ENCODE peak calls at places on chromosome 4, in nine cellular contexts. One of them, this sample, is unnamed.

GRCh38 chr4:185479507-185479971 is 8.0 kb upstream of the CCDC110 start:
- DNase-seq in pancreas: no peak
- DNase-seq in colonic mucosa: no peak
- DNase-seq in bronchial epithelial cell: peak
- DNase-seq in progenitor cell of endocrine pancreas: no peak
- DNase-seq in heart left ventricle: no peak
- DNase-seq in MCF 10A: peak
- DNase-seq in brain microvascular endothelial cell: no peak
- DNase-seq in fibroblast of mammary gland: no peak
- DNase-seq in this sample: no peak

GRCh38 chr4:43651991-43652390 is 759.5 kb downstream of the GRXCR1 start:
- DNase-seq in brain microvascular endothelial cell: no peak
- DNase-seq in pancreas: no peak
- DNase-seq in heart left ventricle: no peak
- DNase-seq in colonic mucosa: no peak
- DNase-seq in fibroblast of mammary gland: no peak
- DNase-seq in bronchial epithelial cell: no peak
- DNase-seq in MCF 10A: no peak
- DNase-seq in progenitor cell of endocrine pancreas: no peak
- DNase-seq in this sample: no peak

GRCh38 chr4:20356565-20356964 is 104.9 kb downstream of the SLIT2 start:
- DNase-seq in pancreas: no peak
- DNase-seq in bronchial epithelial cell: no peak
- DNase-seq in progenitor cell of endocrine pancreas: no peak
- DNase-seq in fibroblast of mammary gland: no peak
- DNase-seq in brain microvascular endothelial cell: no peak
- DNase-seq in MCF 10A: no peak
- DNase-seq in heart left ventricle: no peak
- DNase-seq in colonic mucosa: no peak
- DNase-seq in this sample: no peak

GRCh38 chr4:55611358-55612059 is 19.5 kb upstream of the PDCL2 start:
- DNase-seq in bronchial epithelial cell: peak
- DNase-seq in pancreas: no peak
- DNase-seq in colonic mucosa: no peak
- DNase-seq in brain microvascular endothelial cell: no peak
- DNase-seq in heart left ventricle: no peak
- DNase-seq in progenitor cell of endocrine pancreas: no peak
- DNase-seq in MCF 10A: peak
- DNase-seq in fibroblast of mammary gland: peak
- DNase-seq in this sample: no peak

GRCh38 chr4:113645771-113646455 is 115.6 kb downstream of the CAMK2D start:
- DNase-seq in pancreas: peak
- DNase-seq in MCF 10A: peak
- DNase-seq in fibroblast of mammary gland: peak
- DNase-seq in bronchial epithelial cell: peak
- DNase-seq in colonic mucosa: peak
- DNase-seq in brain microvascular endothelial cell: peak
- DNase-seq in progenitor cell of endocrine pancreas: no peak
- DNase-seq in heart left ventricle: no peak
- DNase-seq in this sample: no peak

GRCh38 chr4:28973591-28974350 is 1746.4 kb upstream of the PCDH7 start:
- DNase-seq in progenitor cell of endocrine pancreas: no peak
- DNase-seq in pancreas: no peak
- DNase-seq in colonic mucosa: no peak
- DNase-seq in MCF 10A: peak
- DNase-seq in heart left ventricle: no peak
- DNase-seq in fibroblast of mammary gland: peak
- DNase-seq in bronchial epithelial cell: peak
- DNase-seq in brain microvascular endothelial cell: peak
- DNase-seq in this sample: no peak

GRCh38 chr4:41575207-41575606 is 37.2 kb downstream of the LIMCH1 start:
- DNase-seq in pancreas: no peak
- DNase-seq in fibroblast of mammary gland: peak
- DNase-seq in progenitor cell of endocrine pancreas: no peak
- DNase-seq in MCF 10A: peak
- DNase-seq in colonic mucosa: no peak
- DNase-seq in heart left ventricle: no peak
- DNase-seq in brain microvascular endothelial cell: no peak
- DNase-seq in bronchial epithelial cell: peak
- DNase-seq in this sample: no peak

GRCh38 chr4:12265554-12265953 is 836.9 kb upstream of the HS3ST1 start:
- DNase-seq in brain microvascular endothelial cell: no peak
- DNase-seq in heart left ventricle: no peak
- DNase-seq in fibroblast of mammary gland: no peak
- DNase-seq in MCF 10A: no peak
- DNase-seq in progenitor cell of endocrine pancreas: no peak
- DNase-seq in bronchial epithelial cell: no peak
- DNase-seq in pancreas: no peak
- DNase-seq in colonic mucosa: no peak
- DNase-seq in this sample: no peak

GRCh38 chr4:518569-519083 is 19.6 kb downstream of the PIGG start:
- DNase-seq in progenitor cell of endocrine pancreas: no peak
- DNase-seq in colonic mucosa: no peak
- DNase-seq in bronchial epithelial cell: no peak
- DNase-seq in MCF 10A: no peak
- DNase-seq in heart left ventricle: no peak
- DNase-seq in fibroblast of mammary gland: no peak
- DNase-seq in pancreas: no peak
- DNase-seq in brain microvascular endothelial cell: no peak
- DNase-seq in this sample: no peak

GRCh38 chr4:56817840-56818491 is 3.5 kb downstream of the SPINK2 start:
- DNase-seq in MCF 10A: no peak
- DNase-seq in progenitor cell of endocrine pancreas: no peak
- DNase-seq in bronchial epithelial cell: peak
- DNase-seq in brain microvascular endothelial cell: no peak
- DNase-seq in pancreas: no peak
- DNase-seq in colonic mucosa: no peak
- DNase-seq in heart left ventricle: no peak
- DNase-seq in fibroblast of mammary gland: no peak
- DNase-seq in this sample: no peak

GRCh38 chr4:84028340-84028739 is 470.8 kb downstream of the NKX6-1 start:
- DNase-seq in pancreas: no peak
- DNase-seq in fibroblast of mammary gland: no peak
- DNase-seq in progenitor cell of endocrine pancreas: no peak
- DNase-seq in heart left ventricle: no peak
- DNase-seq in bronchial epithelial cell: no peak
- DNase-seq in brain microvascular endothelial cell: peak
- DNase-seq in MCF 10A: peak
- DNase-seq in colonic mucosa: no peak
- DNase-seq in this sample: no peak

GRCh38 chr4:9898596-9899345 is 117.3 kb downstream of the DRD5 start:
- DNase-seq in heart left ventricle: no peak
- DNase-seq in fibroblast of mammary gland: peak
- DNase-seq in progenitor cell of endocrine pancreas: peak
- DNase-seq in colonic mucosa: peak
- DNase-seq in brain microvascular endothelial cell: peak
- DNase-seq in MCF 10A: peak
- DNase-seq in bronchial epithelial cell: peak
- DNase-seq in pancreas: no peak
- DNase-seq in this sample: no peak

GRCh38 chr4:109873791-109874514 is 26.0 kb downstream of the LRIT3 start:
- DNase-seq in colonic mucosa: no peak
- DNase-seq in fibroblast of mammary gland: peak
- DNase-seq in heart left ventricle: no peak
- DNase-seq in bronchial epithelial cell: peak
- DNase-seq in MCF 10A: peak
- DNase-seq in pancreas: no peak
- DNase-seq in brain microvascular endothelial cell: no peak
- DNase-seq in progenitor cell of endocrine pancreas: no peak
- DNase-seq in this sample: no peak

GRCh38 chr4:137367608-137368007 is 164.7 kb downstream of the PCDH18 start:
- DNase-seq in progenitor cell of endocrine pancreas: no peak
- DNase-seq in heart left ventricle: no peak
- DNase-seq in brain microvascular endothelial cell: no peak
- DNase-seq in colonic mucosa: no peak
- DNase-seq in bronchial epithelial cell: peak
- DNase-seq in fibroblast of mammary gland: peak
- DNase-seq in pancreas: no peak
- DNase-seq in MCF 10A: peak
- DNase-seq in this sample: no peak

GRCh38 chr4:159178147-159178541 is 75.3 kb downstream of the RAPGEF2 start:
- DNase-seq in fibroblast of mammary gland: peak
- DNase-seq in pancreas: no peak
- DNase-seq in bronchial epithelial cell: no peak
- DNase-seq in progenitor cell of endocrine pancreas: no peak
- DNase-seq in heart left ventricle: no peak
- DNase-seq in colonic mucosa: no peak
- DNase-seq in brain microvascular endothelial cell: no peak
- DNase-seq in MCF 10A: peak
- DNase-seq in this sample: no peak

GRCh38 chr4:140662082-140662869 is 93.5 kb upstream of the UCP1 start:
- DNase-seq in bronchial epithelial cell: peak
- DNase-seq in MCF 10A: peak
- DNase-seq in pancreas: no peak
- DNase-seq in heart left ventricle: no peak
- DNase-seq in brain microvascular endothelial cell: no peak
- DNase-seq in progenitor cell of endocrine pancreas: no peak
- DNase-seq in colonic mucosa: no peak
- DNase-seq in fibroblast of mammary gland: no peak
- DNase-seq in this sample: no peak

GRCh38 chr4:8647094-8647570 is 54.6 kb downstream of the CPZ start:
- DNase-seq in MCF 10A: no peak
- DNase-seq in pancreas: no peak
- DNase-seq in fibroblast of mammary gland: no peak
- DNase-seq in colonic mucosa: peak
- DNase-seq in progenitor cell of endocrine pancreas: no peak
- DNase-seq in bronchial epithelial cell: no peak
- DNase-seq in brain microvascular endothelial cell: no peak
- DNase-seq in heart left ventricle: no peak
- DNase-seq in this sample: no peak

GRCh38 chr4:95377511-95377910 is 171.3 kb downstream of the UNC5C start:
- DNase-seq in pancreas: no peak
- DNase-seq in MCF 10A: no peak
- DNase-seq in colonic mucosa: no peak
- DNase-seq in progenitor cell of endocrine pancreas: no peak
- DNase-seq in brain microvascular endothelial cell: no peak
- DNase-seq in heart left ventricle: no peak
- DNase-seq in bronchial epithelial cell: no peak
- DNase-seq in fibroblast of mammary gland: no peak
- DNase-seq in this sample: no peak

GRCh38 chr4:51890760-51891159 is 47.8 kb downstream of the DCUN1D4 start:
- DNase-seq in MCF 10A: no peak
- DNase-seq in heart left ventricle: no peak
- DNase-seq in progenitor cell of endocrine pancreas: no peak
- DNase-seq in brain microvascular endothelial cell: no peak
- DNase-seq in colonic mucosa: no peak
- DNase-seq in pancreas: no peak
- DNase-seq in fibroblast of mammary gland: no peak
- DNase-seq in bronchial epithelial cell: no peak
- DNase-seq in this sample: no peak

GRCh38 chr4:51880016-51880915 is 37.3 kb downstream of the DCUN1D4 start:
- DNase-seq in MCF 10A: no peak
- DNase-seq in progenitor cell of endocrine pancreas: no peak
- DNase-seq in heart left ventricle: no peak
- DNase-seq in bronchial epithelial cell: no peak
- DNase-seq in colonic mucosa: no peak
- DNase-seq in brain microvascular endothelial cell: no peak
- DNase-seq in pancreas: no peak
- DNase-seq in fibroblast of mammary gland: peak
- DNase-seq in this sample: no peak

GRCh38 chr4:51884606-51885005 is 41.7 kb downstream of the DCUN1D4 start:
- DNase-seq in colonic mucosa: no peak
- DNase-seq in heart left ventricle: no peak
- DNase-seq in pancreas: no peak
- DNase-seq in fibroblast of mammary gland: no peak
- DNase-seq in MCF 10A: no peak
- DNase-seq in brain microvascular endothelial cell: no peak
- DNase-seq in bronchial epithelial cell: no peak
- DNase-seq in progenitor cell of endocrine pancreas: no peak
- DNase-seq in this sample: no peak

GRCh38 chr4:51884055-51884454 is 41.1 kb downstream of the DCUN1D4 start:
- DNase-seq in fibroblast of mammary gland: no peak
- DNase-seq in bronchial epithelial cell: no peak
- DNase-seq in colonic mucosa: no peak
- DNase-seq in heart left ventricle: no peak
- DNase-seq in brain microvascular endothelial cell: no peak
- DNase-seq in pancreas: no peak
- DNase-seq in MCF 10A: no peak
- DNase-seq in progenitor cell of endocrine pancreas: no peak
- DNase-seq in this sample: no peak

GRCh38 chr4:51885371-51885770 is 42.4 kb downstream of the DCUN1D4 start:
- DNase-seq in brain microvascular endothelial cell: peak
- DNase-seq in pancreas: no peak
- DNase-seq in colonic mucosa: no peak
- DNase-seq in fibroblast of mammary gland: peak
- DNase-seq in heart left ventricle: no peak
- DNase-seq in progenitor cell of endocrine pancreas: no peak
- DNase-seq in MCF 10A: peak
- DNase-seq in bronchial epithelial cell: peak
- DNase-seq in this sample: no peak
- TF ChIP-seq CTCF in brain microvascular endothelial cell: peak
- TF ChIP-seq CTCF in pancreas: no peak
- TF ChIP-seq CTCF in colonic mucosa: peak
- TF ChIP-seq CTCF in fibroblast of mammary gland: peak
- TF ChIP-seq CTCF in heart left ventricle: peak
- TF ChIP-seq CTCF in progenitor cell of endocrine pancreas: peak
- TF ChIP-seq CTCF in MCF 10A: peak
- TF ChIP-seq CTCF in bronchial epithelial cell: peak
- TF ChIP-seq CTCF in this sample: no peak

GRCh38 chr4:89640620-89641366 is 196.2 kb downstream of the SNCA start:
- DNase-seq in progenitor cell of endocrine pancreas: peak
- DNase-seq in bronchial epithelial cell: peak
- DNase-seq in pancreas: peak
- DNase-seq in fibroblast of mammary gland: peak
- DNase-seq in brain microvascular endothelial cell: peak
- DNase-seq in heart left ventricle: peak
- DNase-seq in colonic mucosa: peak
- DNase-seq in MCF 10A: peak
- DNase-seq in this sample: no peak
- TF ChIP-seq CTCF in progenitor cell of endocrine pancreas: peak
- TF ChIP-seq CTCF in bronchial epithelial cell: peak
- TF ChIP-seq CTCF in pancreas: peak
- TF ChIP-seq CTCF in fibroblast of mammary gland: peak
- TF ChIP-seq CTCF in brain microvascular endothelial cell: peak
- TF ChIP-seq CTCF in heart left ventricle: peak
- TF ChIP-seq CTCF in colonic mucosa: no peak
- TF ChIP-seq CTCF in MCF 10A: no peak
- TF ChIP-seq CTCF in this sample: no peak

GRCh38 chr4:101264550-101264949 is 82.8 kb downstream of the PPP3CA start:
- DNase-seq in progenitor cell of endocrine pancreas: no peak
- DNase-seq in MCF 10A: no peak
- DNase-seq in bronchial epithelial cell: no peak
- DNase-seq in brain microvascular endothelial cell: no peak
- DNase-seq in heart left ventricle: no peak
- DNase-seq in fibroblast of mammary gland: no peak
- DNase-seq in pancreas: no peak
- DNase-seq in colonic mucosa: no peak
- DNase-seq in this sample: no peak
- TF ChIP-seq CTCF in progenitor cell of endocrine pancreas: no peak
- TF ChIP-seq CTCF in MCF 10A: no peak
- TF ChIP-seq CTCF in bronchial epithelial cell: no peak
- TF ChIP-seq CTCF in brain microvascular endothelial cell: no peak
- TF ChIP-seq CTCF in heart left ventricle: no peak
- TF ChIP-seq CTCF in fibroblast of mammary gland: no peak
- TF ChIP-seq CTCF in pancreas: no peak
- TF ChIP-seq CTCF in colonic mucosa: no peak
- TF ChIP-seq CTCF in this sample: no peak

DNA sequence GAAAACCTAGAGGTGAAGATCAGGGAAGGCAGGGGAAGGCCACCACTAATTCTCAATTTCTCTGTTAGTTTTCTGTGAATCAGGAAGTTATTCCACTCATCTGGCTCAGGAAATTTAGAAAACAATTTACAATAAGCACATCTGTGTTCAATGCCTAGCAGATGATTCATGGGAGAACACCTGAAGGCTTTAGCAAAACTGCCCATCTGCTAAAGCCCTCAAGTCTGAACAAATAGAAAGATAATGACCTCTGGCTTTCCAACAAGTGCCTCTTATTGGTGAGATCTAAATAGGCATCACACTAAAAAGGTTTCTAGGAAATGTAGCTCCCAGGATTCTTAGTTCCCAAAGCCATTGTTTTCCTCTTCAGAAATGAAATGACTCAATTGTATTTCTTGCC is 122.1 kb upstream of the GNPDA2 start:
- DNase-seq in brain microvascular endothelial cell: no peak
- DNase-seq in bronchial epithelial cell: peak
- DNase-seq in MCF 10A: no peak
- DNase-seq in progenitor cell of endocrine pancreas: no peak
- DNase-seq in pancreas: no peak
- DNase-seq in heart left ventricle: no peak
- DNase-seq in colonic mucosa: no peak
- DNase-seq in fibroblast of mammary gland: no peak
- DNase-seq in this sample: no peak
- TF ChIP-seq CTCF in brain microvascular endothelial cell: no peak
- TF ChIP-seq CTCF in bronchial epithelial cell: no peak
- TF ChIP-seq CTCF in MCF 10A: no peak
- TF ChIP-seq CTCF in progenitor cell of endocrine pancreas: no peak
- TF ChIP-seq CTCF in pancreas: no peak
- TF ChIP-seq CTCF in heart left ventricle: no peak
- TF ChIP-seq CTCF in colonic mucosa: no peak
- TF ChIP-seq CTCF in fibroblast of mammary gland: no peak
- TF ChIP-seq CTCF in this sample: no peak

This sample was measured in activated B cell treated with CpG ODN at 0.5 μM for 24 hours.